ENCODE peak calls at places on chromosomes 3 and 15, in nine cellular contexts. One of them, this sample, is unnamed.

GRCh38 chr3:107794664-107795443 is 272.1 kb downstream of the BBX start:
- DNase-seq in ureter: no peak
- DNase-seq in mucosa of descending colon: no peak
- DNase-seq in fibroblast of lung: no peak
- DNase-seq in caudate nucleus: no peak
- DNase-seq in LoVo: no peak
- DNase-seq in HepG2: no peak
- DNase-seq in CD8-positive, alpha-beta memory T cell: no peak
- DNase-seq in activated naive CD4-positive, alpha-beta T cell: no peak
- DNase-seq in this sample: no peak

GRCh38 chr3:195302436-195302835 is 31.5 kb upstream of the XXYLT1 start:
- DNase-seq in ureter: no peak
- DNase-seq in mucosa of descending colon: no peak
- DNase-seq in fibroblast of lung: peak; percentile 42
- DNase-seq in caudate nucleus: no peak
- DNase-seq in LoVo: no peak
- DNase-seq in HepG2: no peak
- DNase-seq in CD8-positive, alpha-beta memory T cell: no peak
- DNase-seq in activated naive CD4-positive, alpha-beta T cell: no peak
- DNase-seq in this sample: no peak

GRCh38 chr15:77038312-77039216 is 32.3 kb downstream of the TSPAN3 start:
- DNase-seq in ureter: no peak
- DNase-seq in mucosa of descending colon: peak; percentile 41
- DNase-seq in fibroblast of lung: no peak
- DNase-seq in caudate nucleus: no peak
- DNase-seq in LoVo: no peak
- DNase-seq in HepG2: no peak
- DNase-seq in CD8-positive, alpha-beta memory T cell: no peak
- DNase-seq in activated naive CD4-positive, alpha-beta T cell: no peak
- DNase-seq in this sample: no peak

GRCh38 chr15:63502843-63503738 is 1.3 kb upstream of the USP3 start:
- DNase-seq in ureter: peak; percentile 93
- DNase-seq in mucosa of descending colon: peak; percentile 97
- DNase-seq in fibroblast of lung: peak; percentile 92
- DNase-seq in caudate nucleus: peak; percentile 27
- DNase-seq in LoVo: peak; percentile 99
- DNase-seq in HepG2: peak; percentile 84
- DNase-seq in CD8-positive, alpha-beta memory T cell: peak; percentile 70
- DNase-seq in activated naive CD4-positive, alpha-beta T cell: peak; percentile 30
- DNase-seq in this sample: peak; percentile 93

GRCh38 chr15:92118162-92118935 is 264.8 kb downstream of the SLCO3A1 start:
- DNase-seq in ureter: no peak
- DNase-seq in mucosa of descending colon: no peak
- DNase-seq in fibroblast of lung: peak; percentile 60
- DNase-seq in caudate nucleus: no peak
- DNase-seq in LoVo: no peak
- DNase-seq in HepG2: no peak
- DNase-seq in CD8-positive, alpha-beta memory T cell: no peak
- DNase-seq in activated naive CD4-positive, alpha-beta T cell: no peak
- DNase-seq in this sample: no peak

GRCh38 chr3:26498192-26498591 is 124.4 kb upstream of the LRRC3B start:
- DNase-seq in ureter: no peak
- DNase-seq in mucosa of descending colon: no peak
- DNase-seq in fibroblast of lung: no peak
- DNase-seq in caudate nucleus: no peak
- DNase-seq in LoVo: no peak
- DNase-seq in HepG2: no peak
- DNase-seq in CD8-positive, alpha-beta memory T cell: no peak
- DNase-seq in activated naive CD4-positive, alpha-beta T cell: no peak
- DNase-seq in this sample: no peak

GRCh38 chr15:71634820-71635219 is 175.5 kb upstream of the NR2E3 start:
- DNase-seq in ureter: no peak
- DNase-seq in mucosa of descending colon: no peak
- DNase-seq in fibroblast of lung: peak; percentile 68
- DNase-seq in caudate nucleus: no peak
- DNase-seq in LoVo: no peak
- DNase-seq in HepG2: no peak
- DNase-seq in CD8-positive, alpha-beta memory T cell: no peak
- DNase-seq in activated naive CD4-positive, alpha-beta T cell: no peak
- DNase-seq in this sample: no peak

GRCh38 chr3:143974877-143975238 is 3.2 kb downstream of the DIPK2A start:
- DNase-seq in ureter: no peak
- DNase-seq in mucosa of descending colon: no peak
- DNase-seq in fibroblast of lung: no peak
- DNase-seq in caudate nucleus: no peak
- DNase-seq in LoVo: no peak
- DNase-seq in HepG2: no peak
- DNase-seq in CD8-positive, alpha-beta memory T cell: no peak
- DNase-seq in activated naive CD4-positive, alpha-beta T cell: no peak
- DNase-seq in this sample: no peak

GRCh38 chr3:9615003-9615628 is 34.2 kb upstream of the MTMR14 start:
- DNase-seq in ureter: no peak
- DNase-seq in mucosa of descending colon: no peak
- DNase-seq in fibroblast of lung: no peak
- DNase-seq in caudate nucleus: no peak
- DNase-seq in LoVo: no peak
- DNase-seq in HepG2: no peak
- DNase-seq in CD8-positive, alpha-beta memory T cell: no peak
- DNase-seq in activated naive CD4-positive, alpha-beta T cell: no peak
- DNase-seq in this sample: no peak

GRCh38 chr3:197371521-197372075 is 73.2 kb upstream of the DLG1 start:
- DNase-seq in ureter: no peak
- DNase-seq in mucosa of descending colon: no peak
- DNase-seq in fibroblast of lung: peak; percentile 68
- DNase-seq in caudate nucleus: no peak
- DNase-seq in LoVo: peak; percentile 27
- DNase-seq in HepG2: no peak
- DNase-seq in CD8-positive, alpha-beta memory T cell: no peak
- DNase-seq in activated naive CD4-positive, alpha-beta T cell: no peak
- DNase-seq in this sample: no peak

GRCh38 chr15:93413745-93414144 is 324.7 kb upstream of the RGMA start:
- DNase-seq in ureter: no peak
- DNase-seq in mucosa of descending colon: no peak
- DNase-seq in fibroblast of lung: no peak
- DNase-seq in caudate nucleus: no peak
- DNase-seq in LoVo: no peak
- DNase-seq in HepG2: no peak
- DNase-seq in CD8-positive, alpha-beta memory T cell: no peak
- DNase-seq in activated naive CD4-positive, alpha-beta T cell: no peak
- DNase-seq in this sample: no peak

GRCh38 chr3:178603735-178604134 is 67.5 kb downstream of the KCNMB2 start:
- DNase-seq in ureter: no peak
- DNase-seq in mucosa of descending colon: no peak
- DNase-seq in fibroblast of lung: no peak
- DNase-seq in caudate nucleus: no peak
- DNase-seq in LoVo: no peak
- DNase-seq in HepG2: no peak
- DNase-seq in CD8-positive, alpha-beta memory T cell: no peak
- DNase-seq in activated naive CD4-positive, alpha-beta T cell: no peak
- DNase-seq in this sample: no peak

GRCh38 chr3:196643201-196643749 is 3.8 kb downstream of the NRROS start:
- DNase-seq in ureter: no peak
- DNase-seq in mucosa of descending colon: peak; percentile 83
- DNase-seq in fibroblast of lung: no peak
- DNase-seq in caudate nucleus: no peak
- DNase-seq in LoVo: no peak
- DNase-seq in HepG2: no peak
- DNase-seq in CD8-positive, alpha-beta memory T cell: peak; percentile 28
- DNase-seq in activated naive CD4-positive, alpha-beta T cell: no peak
- DNase-seq in this sample: peak; percentile 74

GRCh38 chr3:66606126-66606525 is 105.3 kb upstream of the LRIG1 start:
- DNase-seq in ureter: no peak
- DNase-seq in mucosa of descending colon: no peak
- DNase-seq in fibroblast of lung: no peak
- DNase-seq in caudate nucleus: no peak
- DNase-seq in LoVo: no peak
- DNase-seq in HepG2: no peak
- DNase-seq in CD8-positive, alpha-beta memory T cell: no peak
- DNase-seq in activated naive CD4-positive, alpha-beta T cell: no peak
- DNase-seq in this sample: no peak

GRCh38 chr15:65939901-65940617 is 70.8 kb downstream of the RAB11A start:
- DNase-seq in ureter: no peak
- DNase-seq in mucosa of descending colon: no peak
- DNase-seq in fibroblast of lung: peak; percentile 96
- DNase-seq in caudate nucleus: no peak
- DNase-seq in LoVo: no peak
- DNase-seq in HepG2: no peak
- DNase-seq in CD8-positive, alpha-beta memory T cell: no peak
- DNase-seq in activated naive CD4-positive, alpha-beta T cell: no peak
- DNase-seq in this sample: no peak

GRCh38 chr3:46675843-46676567 is 17.5 kb downstream of the ALS2CL start:
- DNase-seq in ureter: no peak
- DNase-seq in mucosa of descending colon: peak; percentile 27
- DNase-seq in fibroblast of lung: no peak
- DNase-seq in caudate nucleus: no peak
- DNase-seq in LoVo: no peak
- DNase-seq in HepG2: no peak
- DNase-seq in CD8-positive, alpha-beta memory T cell: no peak
- DNase-seq in activated naive CD4-positive, alpha-beta T cell: no peak
- DNase-seq in this sample: no peak

GRCh38 chr3:126524429-126524988 is 554 bp downstream of the CHST13 start:
- DNase-seq in ureter: no peak
- DNase-seq in mucosa of descending colon: peak; percentile 53
- DNase-seq in fibroblast of lung: no peak
- DNase-seq in caudate nucleus: no peak
- DNase-seq in LoVo: no peak
- DNase-seq in HepG2: peak; percentile 69
- DNase-seq in CD8-positive, alpha-beta memory T cell: no peak
- DNase-seq in activated naive CD4-positive, alpha-beta T cell: no peak
- DNase-seq in this sample: no peak

GRCh38 chr15:79307251-79307650 is 3.7 kb upstream of the TMED3 start:
- DNase-seq in ureter: no peak
- DNase-seq in mucosa of descending colon: no peak
- DNase-seq in fibroblast of lung: no peak
- DNase-seq in caudate nucleus: no peak
- DNase-seq in LoVo: no peak
- DNase-seq in HepG2: no peak
- DNase-seq in CD8-positive, alpha-beta memory T cell: no peak
- DNase-seq in activated naive CD4-positive, alpha-beta T cell: no peak
- DNase-seq in this sample: no peak

GRCh38 chr3:150371741-150372254 is 36.3 kb upstream of the TSC22D2 start:
- DNase-seq in ureter: peak; percentile 74
- DNase-seq in mucosa of descending colon: no peak
- DNase-seq in fibroblast of lung: peak; percentile 100
- DNase-seq in caudate nucleus: no peak
- DNase-seq in LoVo: peak; percentile 93
- DNase-seq in HepG2: peak; percentile 85
- DNase-seq in CD8-positive, alpha-beta memory T cell: no peak
- DNase-seq in activated naive CD4-positive, alpha-beta T cell: no peak
- DNase-seq in this sample: no peak

This sample was measured in NK-92 treated with Interleukin-12 subunit alpha and Interleukin-12 subunit beta, amount 100 ng/mL, for 24 hours.